ENCODE peak calls at places on chromosome 1, in seven cellular contexts. One of them, this sample, is unnamed.

GRCh38 chr1:223500560-223501425 is 107.6 kb downstream of the CCDC185 start:
- DNase-seq in ureter: peak; percentile 64
- DNase-seq in right lobe of liver: no peak
- DNase-seq in stimulated activated naive CD8-positive, alpha-beta T cell treated with anti-CD3 and anti-CD28 coated beads, Interleukin-15, amount 100 ng/mL, for 72 hours: no peak
- DNase-seq in Right ventricle myocardium superior: no peak
- DNase-seq in fibroblast of lung: peak; percentile 53
- DNase-seq in AG08395: peak; percentile 92
- DNase-seq in this sample: no peak

GRCh38 chr1:240312872-240313271 is 221.2 kb downstream of the FMN2 start:
- DNase-seq in stimulated activated naive CD8-positive, alpha-beta T cell treated with anti-CD3 and anti-CD28 coated beads, Interleukin-15, amount 100 ng/mL, for 72 hours: no peak
- DNase-seq in Right ventricle myocardium superior: no peak
- DNase-seq in AG08395: peak; percentile 66
- DNase-seq in ureter: no peak
- DNase-seq in right lobe of liver: no peak
- DNase-seq in fibroblast of lung: peak; percentile 86
- DNase-seq in this sample: no peak

GRCh38 chr1:216332462-216332861 is 90.8 kb downstream of the USH2A start:
- DNase-seq in AG08395: no peak
- DNase-seq in ureter: no peak
- DNase-seq in right lobe of liver: no peak
- DNase-seq in Right ventricle myocardium superior: no peak
- DNase-seq in fibroblast of lung: no peak
- DNase-seq in stimulated activated naive CD8-positive, alpha-beta T cell treated with anti-CD3 and anti-CD28 coated beads, Interleukin-15, amount 100 ng/mL, for 72 hours: no peak
- DNase-seq in this sample: no peak

GRCh38 chr1:54681396-54681795 is 34.3 kb upstream of the TTC4 start:
- DNase-seq in Right ventricle myocardium superior: no peak
- DNase-seq in AG08395: no peak
- DNase-seq in ureter: no peak
- DNase-seq in right lobe of liver: no peak
- DNase-seq in fibroblast of lung: no peak
- DNase-seq in stimulated activated naive CD8-positive, alpha-beta T cell treated with anti-CD3 and anti-CD28 coated beads, Interleukin-15, amount 100 ng/mL, for 72 hours: no peak
- DNase-seq in this sample: no peak

GRCh38 chr1:99152132-99152531 is 112.2 kb upstream of the PLPPR4 start:
- DNase-seq in AG08395: no peak
- DNase-seq in ureter: no peak
- DNase-seq in right lobe of liver: no peak
- DNase-seq in fibroblast of lung: no peak
- DNase-seq in stimulated activated naive CD8-positive, alpha-beta T cell treated with anti-CD3 and anti-CD28 coated beads, Interleukin-15, amount 100 ng/mL, for 72 hours: no peak
- DNase-seq in Right ventricle myocardium superior: no peak
- DNase-seq in this sample: no peak

GRCh38 chr1:198520524-198521254 is 19.8 kb downstream of the ATP6V1G3 start:
- DNase-seq in right lobe of liver: no peak
- DNase-seq in Right ventricle myocardium superior: no peak
- DNase-seq in ureter: no peak
- DNase-seq in stimulated activated naive CD8-positive, alpha-beta T cell treated with anti-CD3 and anti-CD28 coated beads, Interleukin-15, amount 100 ng/mL, for 72 hours: no peak
- DNase-seq in fibroblast of lung: no peak
- DNase-seq in AG08395: no peak
- DNase-seq in this sample: no peak

GRCh38 chr1:43074244-43074643 is 97.8 kb downstream of the EBNA1BP2 start:
- DNase-seq in ureter: no peak
- DNase-seq in AG08395: no peak
- DNase-seq in stimulated activated naive CD8-positive, alpha-beta T cell treated with anti-CD3 and anti-CD28 coated beads, Interleukin-15, amount 100 ng/mL, for 72 hours: no peak
- DNase-seq in Right ventricle myocardium superior: no peak
- DNase-seq in right lobe of liver: no peak
- DNase-seq in fibroblast of lung: no peak
- DNase-seq in this sample: no peak

GRCh38 chr1:247180581-247180980 is 8.8 kb upstream of the ZNF124 start:
- DNase-seq in fibroblast of lung: no peak
- DNase-seq in ureter: no peak
- DNase-seq in AG08395: no peak
- DNase-seq in right lobe of liver: no peak
- DNase-seq in Right ventricle myocardium superior: no peak
- DNase-seq in stimulated activated naive CD8-positive, alpha-beta T cell treated with anti-CD3 and anti-CD28 coated beads, Interleukin-15, amount 100 ng/mL, for 72 hours: no peak
- DNase-seq in this sample: no peak

GRCh38 chr1:212281589-212281988 is 3.6 kb upstream of the PPP2R5A start:
- DNase-seq in AG08395: no peak
- DNase-seq in ureter: no peak
- DNase-seq in right lobe of liver: no peak
- DNase-seq in stimulated activated naive CD8-positive, alpha-beta T cell treated with anti-CD3 and anti-CD28 coated beads, Interleukin-15, amount 100 ng/mL, for 72 hours: no peak
- DNase-seq in Right ventricle myocardium superior: no peak
- DNase-seq in fibroblast of lung: peak; percentile 88
- DNase-seq in this sample: no peak

GRCh38 chr1:47031059-47031458 is 7.6 kb downstream of the CYP4X1 start:
- DNase-seq in Right ventricle myocardium superior: no peak
- DNase-seq in stimulated activated naive CD8-positive, alpha-beta T cell treated with anti-CD3 and anti-CD28 coated beads, Interleukin-15, amount 100 ng/mL, for 72 hours: no peak
- DNase-seq in right lobe of liver: no peak
- DNase-seq in fibroblast of lung: peak; percentile 0
- DNase-seq in ureter: no peak
- DNase-seq in AG08395: no peak
- DNase-seq in this sample: no peak

GRCh38 chr1:56135069-56135863 is 444.1 kb downstream of the PLPP3 start:
- DNase-seq in stimulated activated naive CD8-positive, alpha-beta T cell treated with anti-CD3 and anti-CD28 coated beads, Interleukin-15, amount 100 ng/mL, for 72 hours: no peak
- DNase-seq in fibroblast of lung: no peak
- DNase-seq in Right ventricle myocardium superior: no peak
- DNase-seq in ureter: no peak
- DNase-seq in AG08395: no peak
- DNase-seq in right lobe of liver: no peak
- DNase-seq in this sample: no peak

GRCh38 chr1:110542730-110543129 is 23.8 kb upstream of the KCNA10 start:
- DNase-seq in ureter: no peak
- DNase-seq in Right ventricle myocardium superior: no peak
- DNase-seq in AG08395: peak; percentile 69
- DNase-seq in right lobe of liver: no peak
- DNase-seq in stimulated activated naive CD8-positive, alpha-beta T cell treated with anti-CD3 and anti-CD28 coated beads, Interleukin-15, amount 100 ng/mL, for 72 hours: no peak
- DNase-seq in fibroblast of lung: peak; percentile 49
- DNase-seq in this sample: no peak

GRCh38 chr1:148372731-148373130 is 110.4 kb downstream of the PPIAL4G start:
- DNase-seq in ureter: no peak
- DNase-seq in stimulated activated naive CD8-positive, alpha-beta T cell treated with anti-CD3 and anti-CD28 coated beads, Interleukin-15, amount 100 ng/mL, for 72 hours: peak; percentile 51
- DNase-seq in Right ventricle myocardium superior: no peak
- DNase-seq in right lobe of liver: no peak
- DNase-seq in AG08395: peak; percentile 24
- DNase-seq in fibroblast of lung: no peak
- DNase-seq in this sample: no peak

GRCh38 chr1:234520908-234521801 is 42.2 kb upstream of the TARBP1 start:
- DNase-seq in fibroblast of lung: no peak
- DNase-seq in stimulated activated naive CD8-positive, alpha-beta T cell treated with anti-CD3 and anti-CD28 coated beads, Interleukin-15, amount 100 ng/mL, for 72 hours: no peak
- DNase-seq in Right ventricle myocardium superior: no peak
- DNase-seq in ureter: no peak
- DNase-seq in right lobe of liver: no peak
- DNase-seq in AG08395: no peak
- DNase-seq in this sample: no peak

GRCh38 chr1:154344977-154345837 is 19.9 kb downstream of the ATP8B2 start:
- DNase-seq in right lobe of liver: no peak
- DNase-seq in Right ventricle myocardium superior: peak; percentile 55
- DNase-seq in fibroblast of lung: peak; percentile 54
- DNase-seq in ureter: no peak
- DNase-seq in stimulated activated naive CD8-positive, alpha-beta T cell treated with anti-CD3 and anti-CD28 coated beads, Interleukin-15, amount 100 ng/mL, for 72 hours: peak; percentile 60
- DNase-seq in AG08395: peak; percentile 49
- DNase-seq in this sample: peak; percentile 67